ENCODE peak calls at places on chromosomes 12 and 14, in seven cellular contexts. One of them, this sample, is unnamed.

GRCh38 chr12:76798864-76799263 is 34.9 kb downstream of the ZDHHC17 start:
- DNase-seq in psoas muscle: no peak
- DNase-seq in neural progenitor cell: no peak
- DNase-seq in fibroblast of the aortic adventitia: no peak
- DNase-seq in right lobe of liver: no peak
- DNase-seq in mammary epithelial cell: no peak
- DNase-seq in GM23338: no peak
- DNase-seq in this sample: no peak

GRCh38 chr14:101761881-101762529 is 496 bp downstream of the PPP2R5C start:
- DNase-seq in psoas muscle: no peak
- DNase-seq in neural progenitor cell: peak
- DNase-seq in fibroblast of the aortic adventitia: no peak
- DNase-seq in right lobe of liver: peak
- DNase-seq in mammary epithelial cell: no peak
- DNase-seq in GM23338: peak
- DNase-seq in this sample: no peak

GRCh38 chr14:24312736-24313507 is 1.6 kb downstream of the LTB4R start:
- DNase-seq in psoas muscle: no peak
- DNase-seq in neural progenitor cell: no peak
- DNase-seq in fibroblast of the aortic adventitia: no peak
- DNase-seq in right lobe of liver: peak
- DNase-seq in mammary epithelial cell: no peak
- DNase-seq in GM23338: no peak
- DNase-seq in this sample: peak

GRCh38 chr14:100955201-100955600 is 51.7 kb upstream of the RTL1 start:
- DNase-seq in psoas muscle: no peak
- DNase-seq in neural progenitor cell: no peak
- DNase-seq in fibroblast of the aortic adventitia: peak
- DNase-seq in right lobe of liver: no peak
- DNase-seq in mammary epithelial cell: peak
- DNase-seq in GM23338: no peak
- DNase-seq in this sample: peak

GRCh38 chr12:117404203-117404853 is 42.9 kb upstream of the NOS1 start:
- DNase-seq in psoas muscle: no peak
- DNase-seq in neural progenitor cell: no peak
- DNase-seq in fibroblast of the aortic adventitia: no peak
- DNase-seq in right lobe of liver: no peak
- DNase-seq in mammary epithelial cell: no peak
- DNase-seq in GM23338: no peak
- DNase-seq in this sample: no peak

GRCh38 chr12:124441443-124442190 is 125.8 kb downstream of the NCOR2 start:
- DNase-seq in psoas muscle: no peak
- DNase-seq in neural progenitor cell: no peak
- DNase-seq in fibroblast of the aortic adventitia: peak
- DNase-seq in right lobe of liver: no peak
- DNase-seq in mammary epithelial cell: no peak
- DNase-seq in GM23338: no peak
- DNase-seq in this sample: peak

GRCh38 chr14:60926002-60926401 is 54.9 kb downstream of the TRMT5 start:
- DNase-seq in psoas muscle: no peak
- DNase-seq in neural progenitor cell: no peak
- DNase-seq in fibroblast of the aortic adventitia: no peak
- DNase-seq in right lobe of liver: no peak
- DNase-seq in mammary epithelial cell: no peak
- DNase-seq in GM23338: no peak
- DNase-seq in this sample: no peak

GRCh38 chr12:127245437-127245836 is 1021.5 kb upstream of the TMEM132C start:
- DNase-seq in psoas muscle: no peak
- DNase-seq in neural progenitor cell: no peak
- DNase-seq in fibroblast of the aortic adventitia: peak
- DNase-seq in right lobe of liver: no peak
- DNase-seq in mammary epithelial cell: peak
- DNase-seq in GM23338: no peak
- DNase-seq in this sample: peak

GRCh38 chr14:85333313-85333712 is 196.6 kb upstream of the FLRT2 start:
- DNase-seq in psoas muscle: no peak
- DNase-seq in neural progenitor cell: no peak
- DNase-seq in fibroblast of the aortic adventitia: peak
- DNase-seq in right lobe of liver: no peak
- DNase-seq in mammary epithelial cell: peak
- DNase-seq in GM23338: no peak
- DNase-seq in this sample: peak

GRCh38 chr14:75982724-75983358 is 1.0 kb upstream of the TGFB3 start:
- DNase-seq in psoas muscle: peak
- DNase-seq in neural progenitor cell: no peak
- DNase-seq in fibroblast of the aortic adventitia: peak
- DNase-seq in right lobe of liver: peak
- DNase-seq in mammary epithelial cell: peak
- DNase-seq in GM23338: no peak
- DNase-seq in this sample: peak

GRCh38 chr12:131643581-131644452 is 67.1 kb upstream of the SFSWAP start:
- DNase-seq in psoas muscle: no peak
- DNase-seq in neural progenitor cell: no peak
- DNase-seq in fibroblast of the aortic adventitia: no peak
- DNase-seq in right lobe of liver: no peak
- DNase-seq in mammary epithelial cell: no peak
- DNase-seq in GM23338: no peak
- DNase-seq in this sample: no peak

GRCh38 chr12:124555168-124555928 is 12.1 kb downstream of the NCOR2 start:
- DNase-seq in psoas muscle: no peak
- DNase-seq in neural progenitor cell: no peak
- DNase-seq in fibroblast of the aortic adventitia: no peak
- DNase-seq in right lobe of liver: no peak
- DNase-seq in mammary epithelial cell: no peak
- DNase-seq in GM23338: no peak
- DNase-seq in this sample: no peak

GRCh38 chr12:45713108-45713507 is 16.4 kb upstream of the ARID2 start:
- DNase-seq in psoas muscle: no peak
- DNase-seq in neural progenitor cell: no peak
- DNase-seq in fibroblast of the aortic adventitia: peak
- DNase-seq in right lobe of liver: no peak
- DNase-seq in mammary epithelial cell: no peak
- DNase-seq in GM23338: no peak
- DNase-seq in this sample: peak

GRCh38 chr12:38585090-38585489 is 268.5 kb downstream of the ALG10B start:
- DNase-seq in psoas muscle: no peak
- DNase-seq in neural progenitor cell: no peak
- DNase-seq in fibroblast of the aortic adventitia: no peak
- DNase-seq in right lobe of liver: no peak
- DNase-seq in mammary epithelial cell: peak
- DNase-seq in GM23338: no peak
- DNase-seq in this sample: no peak

GRCh38 chr14:99907761-99908652 is 114.8 kb downstream of the EML1 start:
- DNase-seq in psoas muscle: no peak
- DNase-seq in neural progenitor cell: no peak
- DNase-seq in fibroblast of the aortic adventitia: no peak
- DNase-seq in right lobe of liver: no peak
- DNase-seq in mammary epithelial cell: no peak
- DNase-seq in GM23338: no peak
- DNase-seq in this sample: no peak

GRCh38 chr14:52949711-52950409 is 990 bp downstream of the FERMT2 start:
- DNase-seq in psoas muscle: no peak
- DNase-seq in neural progenitor cell: peak
- DNase-seq in fibroblast of the aortic adventitia: peak
- DNase-seq in right lobe of liver: no peak
- DNase-seq in mammary epithelial cell: peak
- DNase-seq in GM23338: no peak
- DNase-seq in this sample: peak

GRCh38 chr12:53221203-53222076 is 10.6 kb downstream of the RARG start:
- DNase-seq in psoas muscle: peak
- DNase-seq in neural progenitor cell: peak
- DNase-seq in fibroblast of the aortic adventitia: peak
- DNase-seq in right lobe of liver: peak
- DNase-seq in mammary epithelial cell: peak
- DNase-seq in GM23338: peak
- DNase-seq in this sample: peak

GRCh38 chr12:6569312-6569711 is 1.2 kb upstream of the NOP2 start:
- DNase-seq in psoas muscle: no peak
- DNase-seq in neural progenitor cell: no peak
- DNase-seq in fibroblast of the aortic adventitia: no peak
- DNase-seq in right lobe of liver: no peak
- DNase-seq in mammary epithelial cell: no peak
- DNase-seq in GM23338: no peak
- DNase-seq in this sample: no peak

GRCh38 chr14:52111583-52111982 is 42.7 kb upstream of the NID2 start:
- DNase-seq in psoas muscle: no peak
- DNase-seq in neural progenitor cell: no peak
- DNase-seq in fibroblast of the aortic adventitia: peak
- DNase-seq in right lobe of liver: no peak
- DNase-seq in mammary epithelial cell: peak
- DNase-seq in GM23338: no peak
- DNase-seq in this sample: peak

DNA sequence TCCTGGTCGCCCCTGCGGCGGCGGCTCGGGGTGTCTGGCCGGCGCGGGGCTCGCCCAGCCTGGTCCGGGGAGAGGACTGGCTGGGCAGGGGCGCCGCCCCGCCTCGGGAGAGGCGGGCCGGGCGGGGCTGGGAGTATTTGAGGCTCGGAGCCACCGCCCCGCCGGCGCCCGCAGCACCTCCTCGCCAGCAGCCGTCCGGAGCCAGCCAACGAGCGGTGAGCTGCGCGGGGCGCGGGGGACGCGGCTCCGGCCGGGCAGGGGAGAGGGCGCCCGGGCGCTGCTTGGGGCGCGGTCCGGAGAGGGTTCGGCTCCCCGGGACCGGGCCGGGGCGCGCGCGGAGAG is at the start of gene LGALS3:
- DNase-seq in psoas muscle: peak
- DNase-seq in neural progenitor cell: peak
- DNase-seq in fibroblast of the aortic adventitia: peak
- DNase-seq in right lobe of liver: peak
- DNase-seq in mammary epithelial cell: peak
- DNase-seq in GM23338: peak
- DNase-seq in this sample: peak
- H3K4me3 ChIP-seq in psoas muscle: peak
- H3K4me3 ChIP-seq in neural progenitor cell: peak
- H3K4me3 ChIP-seq in fibroblast of the aortic adventitia: peak
- H3K4me3 ChIP-seq in right lobe of liver: peak
- H3K4me3 ChIP-seq in mammary epithelial cell: peak
- H3K4me3 ChIP-seq in GM23338: peak
- H3K4me3 ChIP-seq in this sample: peak

DNA sequence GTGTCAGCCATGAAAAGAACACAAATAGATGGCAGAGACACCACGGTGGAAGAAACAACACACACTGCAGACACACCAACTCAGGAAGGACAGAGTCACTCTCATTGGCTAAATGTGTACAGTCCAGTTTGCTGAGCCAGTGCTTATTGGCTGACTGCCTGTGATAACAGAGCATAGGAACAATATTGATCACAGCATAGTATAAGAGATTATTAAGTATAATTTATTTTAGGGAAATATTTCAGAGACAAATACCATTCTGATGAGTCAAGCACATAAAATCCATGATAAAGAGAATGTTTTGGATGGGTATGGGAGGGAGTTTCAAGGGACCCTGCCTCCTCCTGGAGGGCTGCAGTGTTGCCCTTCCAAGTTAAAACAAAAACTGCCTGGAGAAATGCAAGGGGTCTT is 50.9 kb downstream of the BTG1 start:
- DNase-seq in psoas muscle: no peak
- DNase-seq in neural progenitor cell: no peak
- DNase-seq in fibroblast of the aortic adventitia: peak
- DNase-seq in right lobe of liver: no peak
- DNase-seq in mammary epithelial cell: no peak
- DNase-seq in GM23338: peak
- DNase-seq in this sample: peak
- TF ChIP-seq CTCF in psoas muscle: no peak
- TF ChIP-seq CTCF in neural progenitor cell: no peak
- TF ChIP-seq CTCF in fibroblast of the aortic adventitia: peak
- TF ChIP-seq CTCF in right lobe of liver: no peak
- TF ChIP-seq CTCF in mammary epithelial cell: no peak
- TF ChIP-seq CTCF in GM23338: peak
- TF ChIP-seq CTCF in this sample: peak

DNA sequence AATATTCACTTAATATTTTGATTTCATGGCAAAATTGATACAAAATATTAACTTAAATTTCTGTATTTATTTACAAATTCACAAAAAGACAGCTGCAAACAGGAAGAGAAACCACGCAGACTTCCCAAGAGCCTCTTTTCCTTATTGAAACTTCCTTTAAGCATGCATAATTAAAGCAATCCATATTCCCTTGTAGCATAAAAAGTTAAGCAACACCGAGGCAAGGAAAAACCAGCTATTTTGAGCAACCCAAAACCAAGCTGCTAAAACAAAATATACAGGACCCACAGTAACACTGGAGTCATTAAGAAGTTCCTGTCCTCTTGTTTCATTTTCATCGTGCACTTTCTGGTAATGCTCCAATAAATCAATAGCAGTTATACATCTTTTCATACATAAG is 58.0 kb downstream of the EEA1 start:
- DNase-seq in psoas muscle: no peak
- DNase-seq in neural progenitor cell: no peak
- DNase-seq in fibroblast of the aortic adventitia: no peak
- DNase-seq in right lobe of liver: no peak
- DNase-seq in mammary epithelial cell: no peak
- DNase-seq in GM23338: no peak
- DNase-seq in this sample: no peak
- H3K4me3 ChIP-seq in psoas muscle: peak
- H3K4me3 ChIP-seq in neural progenitor cell: no peak
- H3K4me3 ChIP-seq in fibroblast of the aortic adventitia: no peak
- H3K4me3 ChIP-seq in right lobe of liver: no peak
- H3K4me3 ChIP-seq in mammary epithelial cell: no peak
- H3K4me3 ChIP-seq in GM23338: no peak
- H3K4me3 ChIP-seq in this sample: no peak

GRCh38 chr12:59833408-59833807 is 237.6 kb downstream of the SLC16A7 start:
- DNase-seq in psoas muscle: no peak
- DNase-seq in neural progenitor cell: no peak
- DNase-seq in fibroblast of the aortic adventitia: no peak
- DNase-seq in right lobe of liver: no peak
- DNase-seq in mammary epithelial cell: no peak
- DNase-seq in GM23338: no peak
- DNase-seq in this sample: no peak

GRCh38 chr12:59839514-59839913 is 243.7 kb downstream of the SLC16A7 start:
- DNase-seq in psoas muscle: no peak
- DNase-seq in neural progenitor cell: no peak
- DNase-seq in fibroblast of the aortic adventitia: peak
- DNase-seq in right lobe of liver: no peak
- DNase-seq in mammary epithelial cell: no peak
- DNase-seq in GM23338: no peak
- DNase-seq in this sample: peak

DNA sequence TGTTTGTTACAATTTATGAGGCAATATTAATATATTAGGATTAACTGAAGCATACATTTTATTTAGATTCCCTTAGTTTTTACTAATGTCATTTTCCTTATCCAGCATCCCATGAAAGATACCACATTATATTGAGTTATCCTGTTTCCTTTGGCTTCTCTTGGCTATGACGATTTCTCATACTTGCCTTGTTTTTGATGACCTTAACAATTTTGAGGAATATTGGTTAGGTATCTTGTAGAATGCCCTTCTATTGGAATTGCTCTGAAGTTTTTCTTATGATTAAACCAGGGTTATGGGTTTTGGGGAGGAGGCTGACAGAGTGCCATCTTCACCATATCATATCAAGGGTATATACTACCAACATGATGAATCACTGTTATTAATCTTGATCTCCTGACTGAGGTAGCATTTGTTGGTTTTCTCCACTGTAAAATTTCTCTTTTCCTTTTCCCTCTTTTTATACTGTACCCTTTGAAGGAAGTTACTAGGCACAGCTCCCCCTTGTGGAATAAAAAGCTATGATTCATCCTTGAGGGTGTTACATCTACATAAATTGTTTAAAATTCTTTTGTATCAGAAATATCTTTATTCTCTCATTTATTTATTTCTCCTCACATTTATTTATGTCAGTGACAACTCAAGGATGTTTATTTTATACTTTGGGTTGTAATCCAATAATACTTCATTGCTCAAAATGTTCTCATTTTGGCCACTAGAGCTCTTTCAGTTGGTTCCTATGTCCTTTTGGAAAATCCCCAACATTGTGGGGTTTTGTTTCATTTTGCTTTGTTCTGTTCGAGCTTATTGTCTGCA is 239.0 kb downstream of the SLC16A7 start:
- DNase-seq in psoas muscle: no peak
- DNase-seq in neural progenitor cell: peak
- DNase-seq in fibroblast of the aortic adventitia: peak
- DNase-seq in right lobe of liver: no peak
- DNase-seq in mammary epithelial cell: no peak
- DNase-seq in GM23338: peak
- DNase-seq in this sample: peak
- TF ChIP-seq CTCF in psoas muscle: peak
- TF ChIP-seq CTCF in neural progenitor cell: peak
- TF ChIP-seq CTCF in fibroblast of the aortic adventitia: peak
- TF ChIP-seq CTCF in right lobe of liver: peak
- TF ChIP-seq CTCF in mammary epithelial cell: peak
- TF ChIP-seq CTCF in GM23338: no peak
- TF ChIP-seq CTCF in this sample: peak

This sample was measured in choroid plexus epithelial cell.